ENCODE peak calls at places on chromosomes 4 and X, in seven cellular contexts. One of them, this sample, is unnamed.

GRCh38 chr4:6194458-6195195 is 5.7 kb downstream of the JAKMIP1 start:
- DNase-seq in brain microvascular endothelial cell: no peak
- DNase-seq in mammary epithelial cell: no peak
- DNase-seq in cardiac muscle cell: no peak
- DNase-seq in IMR-90: no peak
- DNase-seq in transverse colon: no peak
- DNase-seq in H1: no peak
- DNase-seq in this sample: no peak

GRCh38 chrX:150868625-150869024 is 29.8 kb downstream of the CD99L2 start:
- DNase-seq in transverse colon: no peak
- DNase-seq in mammary epithelial cell: no peak
- DNase-seq in cardiac muscle cell: no peak
- DNase-seq in IMR-90: peak
- DNase-seq in H1: no peak
- DNase-seq in brain microvascular endothelial cell: no peak
- DNase-seq in this sample: no peak

GRCh38 chr4:139950568-139950967 is 203.4 kb downstream of the MAML3 start:
- DNase-seq in cardiac muscle cell: peak
- DNase-seq in mammary epithelial cell: peak
- DNase-seq in IMR-90: no peak
- DNase-seq in brain microvascular endothelial cell: peak
- DNase-seq in transverse colon: no peak
- DNase-seq in H1: no peak
- DNase-seq in this sample: no peak

GRCh38 chr4:165331823-165332222 is 4.4 kb downstream of the MSMO1 start:
- DNase-seq in IMR-90: no peak
- DNase-seq in cardiac muscle cell: no peak
- DNase-seq in H1: no peak
- DNase-seq in transverse colon: no peak
- DNase-seq in mammary epithelial cell: no peak
- DNase-seq in brain microvascular endothelial cell: no peak
- DNase-seq in this sample: no peak

GRCh38 chr4:10198365-10198764 is 81.8 kb upstream of the WDR1 start:
- DNase-seq in mammary epithelial cell: no peak
- DNase-seq in brain microvascular endothelial cell: no peak
- DNase-seq in transverse colon: no peak
- DNase-seq in H1: no peak
- DNase-seq in cardiac muscle cell: no peak
- DNase-seq in IMR-90: no peak
- DNase-seq in this sample: no peak

GRCh38 chr4:8108991-8109390 is 49.6 kb downstream of the ABLIM2 start:
- DNase-seq in cardiac muscle cell: no peak
- DNase-seq in IMR-90: no peak
- DNase-seq in H1: no peak
- DNase-seq in brain microvascular endothelial cell: no peak
- DNase-seq in mammary epithelial cell: no peak
- DNase-seq in transverse colon: no peak
- DNase-seq in this sample: no peak

GRCh38 chrX:13059269-13059668 is 14.8 kb upstream of the FAM9C start:
- DNase-seq in brain microvascular endothelial cell: no peak
- DNase-seq in mammary epithelial cell: no peak
- DNase-seq in cardiac muscle cell: no peak
- DNase-seq in IMR-90: no peak
- DNase-seq in transverse colon: no peak
- DNase-seq in H1: no peak
- DNase-seq in this sample: no peak

GRCh38 chr4:175412161-175412560 is 399.9 kb downstream of the GPM6A start:
- DNase-seq in H1: no peak
- DNase-seq in brain microvascular endothelial cell: no peak
- DNase-seq in mammary epithelial cell: peak
- DNase-seq in cardiac muscle cell: no peak
- DNase-seq in transverse colon: no peak
- DNase-seq in IMR-90: peak
- DNase-seq in this sample: no peak

GRCh38 chrX:135498236-135498635 is 22.2 kb upstream of the INTS6L start:
- DNase-seq in cardiac muscle cell: no peak
- DNase-seq in mammary epithelial cell: no peak
- DNase-seq in IMR-90: no peak
- DNase-seq in transverse colon: no peak
- DNase-seq in H1: no peak
- DNase-seq in brain microvascular endothelial cell: no peak
- DNase-seq in this sample: no peak

GRCh38 chr4:27701563-27701962 is 840.9 kb downstream of the STIM2 start:
- DNase-seq in cardiac muscle cell: no peak
- DNase-seq in mammary epithelial cell: no peak
- DNase-seq in brain microvascular endothelial cell: no peak
- DNase-seq in IMR-90: peak
- DNase-seq in H1: no peak
- DNase-seq in transverse colon: no peak
- DNase-seq in this sample: no peak

GRCh38 chr4:27703771-27704170 is 843.1 kb downstream of the STIM2 start:
- DNase-seq in IMR-90: no peak
- DNase-seq in brain microvascular endothelial cell: no peak
- DNase-seq in transverse colon: no peak
- DNase-seq in mammary epithelial cell: no peak
- DNase-seq in cardiac muscle cell: no peak
- DNase-seq in H1: no peak
- DNase-seq in this sample: no peak

GRCh38 chr4:27702710-27703431 is 842.2 kb downstream of the STIM2 start:
- DNase-seq in H1: no peak
- DNase-seq in brain microvascular endothelial cell: peak
- DNase-seq in cardiac muscle cell: no peak
- DNase-seq in mammary epithelial cell: peak
- DNase-seq in transverse colon: no peak
- DNase-seq in IMR-90: peak
- DNase-seq in this sample: no peak
- TF ChIP-seq CTCF in H1: peak
- TF ChIP-seq CTCF in brain microvascular endothelial cell: peak
- TF ChIP-seq CTCF in cardiac muscle cell: no peak
- TF ChIP-seq CTCF in mammary epithelial cell: peak
- TF ChIP-seq CTCF in transverse colon: no peak
- TF ChIP-seq CTCF in IMR-90: peak
- TF ChIP-seq CTCF in this sample: no peak

GRCh38 chrX:67544871-67545771 is 1.3 kb downstream of the AR start:
- DNase-seq in transverse colon: no peak
- DNase-seq in cardiac muscle cell: peak
- DNase-seq in brain microvascular endothelial cell: peak
- DNase-seq in H1: no peak
- DNase-seq in IMR-90: peak
- DNase-seq in mammary epithelial cell: no peak
- DNase-seq in this sample: peak
- H3K4me3 ChIP-seq in transverse colon: no peak
- H3K4me3 ChIP-seq in cardiac muscle cell: peak
- H3K4me3 ChIP-seq in brain microvascular endothelial cell: peak
- H3K4me3 ChIP-seq in H1: peak
- H3K4me3 ChIP-seq in IMR-90: peak
- H3K4me3 ChIP-seq in mammary epithelial cell: no peak
- H3K4me3 ChIP-seq in this sample: peak

DNA sequence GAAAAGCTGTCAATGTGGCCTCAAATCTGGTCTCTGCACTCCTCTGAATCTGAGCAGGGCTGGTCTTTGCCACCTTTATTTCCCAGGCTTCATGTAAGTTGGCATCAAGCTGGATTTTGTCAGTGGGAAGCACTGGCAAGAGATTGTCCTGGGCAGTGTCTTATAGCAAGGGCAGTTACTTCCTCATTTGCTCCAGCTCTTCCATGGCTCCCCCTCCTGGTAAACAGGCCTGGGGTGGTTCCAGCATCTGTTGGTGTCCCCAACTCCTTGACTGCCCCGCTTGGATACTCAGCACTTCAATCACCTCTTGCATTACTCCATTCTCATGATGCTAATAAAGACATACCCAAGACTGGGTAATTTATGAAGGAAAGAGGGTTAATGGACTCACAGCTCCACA is 15.0 kb upstream of the REST start:
- DNase-seq in H1: no peak
- DNase-seq in mammary epithelial cell: no peak
- DNase-seq in brain microvascular endothelial cell: no peak
- DNase-seq in IMR-90: no peak
- DNase-seq in cardiac muscle cell: no peak
- DNase-seq in transverse colon: no peak
- DNase-seq in this sample: no peak
- TF ChIP-seq CTCF in H1: no peak
- TF ChIP-seq CTCF in mammary epithelial cell: no peak
- TF ChIP-seq CTCF in brain microvascular endothelial cell: no peak
- TF ChIP-seq CTCF in IMR-90: no peak
- TF ChIP-seq CTCF in cardiac muscle cell: no peak
- TF ChIP-seq CTCF in transverse colon: no peak
- TF ChIP-seq CTCF in this sample: no peak

GRCh38 chr4:153486281-153487151 is 20.4 kb downstream of the TMEM131L start:
- DNase-seq in mammary epithelial cell: peak
- DNase-seq in transverse colon: no peak
- DNase-seq in cardiac muscle cell: peak
- DNase-seq in brain microvascular endothelial cell: peak
- DNase-seq in H1: no peak
- DNase-seq in IMR-90: peak
- DNase-seq in this sample: peak
- H3K4me3 ChIP-seq in mammary epithelial cell: peak
- H3K4me3 ChIP-seq in transverse colon: no peak
- H3K4me3 ChIP-seq in cardiac muscle cell: no peak
- H3K4me3 ChIP-seq in brain microvascular endothelial cell: no peak
- H3K4me3 ChIP-seq in H1: no peak
- H3K4me3 ChIP-seq in IMR-90: no peak
- H3K4me3 ChIP-seq in this sample: no peak

GRCh38 chr4:69896530-69897116 is 34.2 kb upstream of the CSN1S1 start:
- DNase-seq in cardiac muscle cell: peak
- DNase-seq in H1: no peak
- DNase-seq in transverse colon: no peak
- DNase-seq in brain microvascular endothelial cell: no peak
- DNase-seq in IMR-90: peak
- DNase-seq in mammary epithelial cell: no peak
- DNase-seq in this sample: no peak
- TF ChIP-seq CTCF in cardiac muscle cell: peak
- TF ChIP-seq CTCF in H1: peak
- TF ChIP-seq CTCF in transverse colon: peak
- TF ChIP-seq CTCF in brain microvascular endothelial cell: peak
- TF ChIP-seq CTCF in IMR-90: peak
- TF ChIP-seq CTCF in mammary epithelial cell: peak
- TF ChIP-seq CTCF in this sample: peak

GRCh38 chr4:66506985-66507384 is 836.7 kb upstream of the EPHA5 start:
- DNase-seq in cardiac muscle cell: no peak
- DNase-seq in IMR-90: no peak
- DNase-seq in transverse colon: no peak
- DNase-seq in brain microvascular endothelial cell: no peak
- DNase-seq in H1: no peak
- DNase-seq in mammary epithelial cell: no peak
- DNase-seq in this sample: no peak

GRCh38 chr4:66501986-66502385 is 831.7 kb upstream of the EPHA5 start:
- DNase-seq in H1: no peak
- DNase-seq in cardiac muscle cell: no peak
- DNase-seq in IMR-90: no peak
- DNase-seq in transverse colon: no peak
- DNase-seq in mammary epithelial cell: no peak
- DNase-seq in brain microvascular endothelial cell: no peak
- DNase-seq in this sample: no peak
- H3K4me3 ChIP-seq in H1: no peak
- H3K4me3 ChIP-seq in cardiac muscle cell: no peak
- H3K4me3 ChIP-seq in IMR-90: no peak
- H3K4me3 ChIP-seq in transverse colon: no peak
- H3K4me3 ChIP-seq in mammary epithelial cell: no peak
- H3K4me3 ChIP-seq in brain microvascular endothelial cell: no peak
- H3K4me3 ChIP-seq in this sample: no peak

GRCh38 chrX:46678232-46678631 is 80.7 kb downstream of the SLC9A7 start:
- DNase-seq in H1: no peak
- DNase-seq in mammary epithelial cell: no peak
- DNase-seq in brain microvascular endothelial cell: no peak
- DNase-seq in cardiac muscle cell: no peak
- DNase-seq in IMR-90: no peak
- DNase-seq in transverse colon: no peak
- DNase-seq in this sample: no peak

GRCh38 chrX:46681849-46682248 is 77.1 kb downstream of the SLC9A7 start:
- DNase-seq in cardiac muscle cell: no peak
- DNase-seq in H1: no peak
- DNase-seq in transverse colon: no peak
- DNase-seq in mammary epithelial cell: no peak
- DNase-seq in IMR-90: peak
- DNase-seq in brain microvascular endothelial cell: no peak
- DNase-seq in this sample: no peak

GRCh38 chrX:46687619-46688018 is 71.3 kb downstream of the SLC9A7 start:
- DNase-seq in brain microvascular endothelial cell: no peak
- DNase-seq in cardiac muscle cell: peak
- DNase-seq in IMR-90: peak
- DNase-seq in transverse colon: no peak
- DNase-seq in mammary epithelial cell: peak
- DNase-seq in H1: no peak
- DNase-seq in this sample: no peak

GRCh38 chrX:46686003-46686645 is 72.8 kb downstream of the SLC9A7 start:
- DNase-seq in H1: no peak
- DNase-seq in IMR-90: peak
- DNase-seq in cardiac muscle cell: peak
- DNase-seq in brain microvascular endothelial cell: peak
- DNase-seq in transverse colon: peak
- DNase-seq in mammary epithelial cell: peak
- DNase-seq in this sample: peak

GRCh38 chrX:46683023-46683422 is 75.9 kb downstream of the SLC9A7 start:
- DNase-seq in transverse colon: no peak
- DNase-seq in H1: no peak
- DNase-seq in cardiac muscle cell: no peak
- DNase-seq in IMR-90: peak
- DNase-seq in mammary epithelial cell: peak
- DNase-seq in brain microvascular endothelial cell: no peak
- DNase-seq in this sample: no peak
- TF ChIP-seq CTCF in transverse colon: no peak
- TF ChIP-seq CTCF in H1: no peak
- TF ChIP-seq CTCF in cardiac muscle cell: no peak
- TF ChIP-seq CTCF in IMR-90: no peak
- TF ChIP-seq CTCF in mammary epithelial cell: peak
- TF ChIP-seq CTCF in brain microvascular endothelial cell: peak
- TF ChIP-seq CTCF in this sample: no peak

GRCh38 chr4:173334891-173335754 is 965 bp upstream of the HMGB2 start:
- DNase-seq in IMR-90: peak
- DNase-seq in brain microvascular endothelial cell: peak
- DNase-seq in transverse colon: peak
- DNase-seq in H1: peak
- DNase-seq in mammary epithelial cell: peak
- DNase-seq in cardiac muscle cell: peak
- DNase-seq in this sample: peak

GRCh38 chr4:173334085-173334890 is at the start of gene HMGB2:
- DNase-seq in transverse colon: peak
- DNase-seq in IMR-90: peak
- DNase-seq in cardiac muscle cell: peak
- DNase-seq in H1: peak
- DNase-seq in brain microvascular endothelial cell: peak
- DNase-seq in mammary epithelial cell: peak
- DNase-seq in this sample: peak

GRCh38 chr4:173332963-173333657 is 1.0 kb downstream of the HMGB2 start:
- DNase-seq in transverse colon: no peak
- DNase-seq in IMR-90: peak
- DNase-seq in brain microvascular endothelial cell: no peak
- DNase-seq in mammary epithelial cell: peak
- DNase-seq in H1: no peak
- DNase-seq in cardiac muscle cell: peak
- DNase-seq in this sample: no peak

GRCh38 chr4:173332021-173332487 is 2.1 kb downstream of the HMGB2 start:
- DNase-seq in brain microvascular endothelial cell: no peak
- DNase-seq in H1: no peak
- DNase-seq in transverse colon: no peak
- DNase-seq in mammary epithelial cell: no peak
- DNase-seq in cardiac muscle cell: peak
- DNase-seq in IMR-90: peak
- DNase-seq in this sample: no peak

GRCh38 chr4:173333658-173334084 is 487 bp downstream of the HMGB2 start:
- DNase-seq in H1: no peak
- DNase-seq in brain microvascular endothelial cell: no peak
- DNase-seq in IMR-90: peak
- DNase-seq in transverse colon: peak
- DNase-seq in cardiac muscle cell: peak
- DNase-seq in mammary epithelial cell: no peak
- DNase-seq in this sample: peak
- H3K4me3 ChIP-seq in H1: peak
- H3K4me3 ChIP-seq in brain microvascular endothelial cell: peak
- H3K4me3 ChIP-seq in IMR-90: peak
- H3K4me3 ChIP-seq in transverse colon: peak
- H3K4me3 ChIP-seq in cardiac muscle cell: peak
- H3K4me3 ChIP-seq in mammary epithelial cell: peak
- H3K4me3 ChIP-seq in this sample: peak

GRCh38 chr4:13541720-13542576 is 2.4 kb downstream of the NKX3-2 start:
- DNase-seq in cardiac muscle cell: no peak
- DNase-seq in transverse colon: peak
- DNase-seq in mammary epithelial cell: no peak
- DNase-seq in H1: no peak
- DNase-seq in brain microvascular endothelial cell: no peak
- DNase-seq in IMR-90: no peak
- DNase-seq in this sample: peak
- TF ChIP-seq CTCF in cardiac muscle cell: peak
- TF ChIP-seq CTCF in transverse colon: no peak
- TF ChIP-seq CTCF in mammary epithelial cell: peak
- TF ChIP-seq CTCF in H1: peak
- TF ChIP-seq CTCF in brain microvascular endothelial cell: peak
- TF ChIP-seq CTCF in IMR-90: peak
- TF ChIP-seq CTCF in this sample: peak